ENCODE peak calls at places on chromosome 22, in eight cellular contexts. One of them, this sample, is unnamed.

GRCh38 chr22:31789803-31790202 is 36.0 kb downstream of the DEPDC5 start:
- DNase-seq in stimulated activated CD8-positive, alpha-beta memory T cell treated with anti-CD3 and anti-CD28 coated beads, Interleukin-4, amount 100 ng/mL, for 48 hours: no peak
- DNase-seq in tibial artery: no peak
- DNase-seq in activated gamma-delta T cell treated with anti-CD3 and anti-CD28 coated beads, Interleukin-2, amount 50 U/mL, for 16 hours: no peak
- DNase-seq in activated CD4-positive, alpha-beta T cell treated with anti-CD3 and anti-CD28 coated beads for 24 hours: no peak
- DNase-seq in NCI-H345: no peak
- DNase-seq in HCT116: no peak
- DNase-seq in NCI-H1417: no peak
- DNase-seq in this sample: no peak

GRCh38 chr22:24039046-24039445 is 27.9 kb downstream of the CABIN1 start:
- DNase-seq in stimulated activated CD8-positive, alpha-beta memory T cell treated with anti-CD3 and anti-CD28 coated beads, Interleukin-4, amount 100 ng/mL, for 48 hours: no peak
- DNase-seq in tibial artery: no peak
- DNase-seq in activated gamma-delta T cell treated with anti-CD3 and anti-CD28 coated beads, Interleukin-2, amount 50 U/mL, for 16 hours: no peak
- DNase-seq in activated CD4-positive, alpha-beta T cell treated with anti-CD3 and anti-CD28 coated beads for 24 hours: no peak
- DNase-seq in NCI-H345: no peak
- DNase-seq in HCT116: no peak
- DNase-seq in NCI-H1417: no peak
- DNase-seq in this sample: no peak

GRCh38 chr22:47593911-47594311 is 831.5 kb downstream of the TBC1D22A start:
- DNase-seq in stimulated activated CD8-positive, alpha-beta memory T cell treated with anti-CD3 and anti-CD28 coated beads, Interleukin-4, amount 100 ng/mL, for 48 hours: no peak
- DNase-seq in tibial artery: no peak
- DNase-seq in activated gamma-delta T cell treated with anti-CD3 and anti-CD28 coated beads, Interleukin-2, amount 50 U/mL, for 16 hours: no peak
- DNase-seq in activated CD4-positive, alpha-beta T cell treated with anti-CD3 and anti-CD28 coated beads for 24 hours: no peak
- DNase-seq in NCI-H345: no peak
- DNase-seq in HCT116: no peak
- DNase-seq in NCI-H1417: no peak
- DNase-seq in this sample: no peak

GRCh38 chr22:30212363-30212995 is 34.1 kb downstream of the LIF start:
- DNase-seq in stimulated activated CD8-positive, alpha-beta memory T cell treated with anti-CD3 and anti-CD28 coated beads, Interleukin-4, amount 100 ng/mL, for 48 hours: peak
- DNase-seq in tibial artery: peak
- DNase-seq in activated gamma-delta T cell treated with anti-CD3 and anti-CD28 coated beads, Interleukin-2, amount 50 U/mL, for 16 hours: no peak
- DNase-seq in activated CD4-positive, alpha-beta T cell treated with anti-CD3 and anti-CD28 coated beads for 24 hours: no peak
- DNase-seq in NCI-H345: no peak
- DNase-seq in HCT116: peak
- DNase-seq in NCI-H1417: no peak
- DNase-seq in this sample: peak

GRCh38 chr22:30752771-30753170 is 58.1 kb downstream of the OSBP2 start:
- DNase-seq in stimulated activated CD8-positive, alpha-beta memory T cell treated with anti-CD3 and anti-CD28 coated beads, Interleukin-4, amount 100 ng/mL, for 48 hours: no peak
- DNase-seq in tibial artery: no peak
- DNase-seq in activated gamma-delta T cell treated with anti-CD3 and anti-CD28 coated beads, Interleukin-2, amount 50 U/mL, for 16 hours: no peak
- DNase-seq in activated CD4-positive, alpha-beta T cell treated with anti-CD3 and anti-CD28 coated beads for 24 hours: no peak
- DNase-seq in NCI-H345: no peak
- DNase-seq in HCT116: no peak
- DNase-seq in NCI-H1417: no peak
- DNase-seq in this sample: no peak

GRCh38 chr22:24413271-24413670 is 14.1 kb upstream of the ADORA2A start:
- DNase-seq in stimulated activated CD8-positive, alpha-beta memory T cell treated with anti-CD3 and anti-CD28 coated beads, Interleukin-4, amount 100 ng/mL, for 48 hours: no peak
- DNase-seq in tibial artery: no peak
- DNase-seq in activated gamma-delta T cell treated with anti-CD3 and anti-CD28 coated beads, Interleukin-2, amount 50 U/mL, for 16 hours: no peak
- DNase-seq in activated CD4-positive, alpha-beta T cell treated with anti-CD3 and anti-CD28 coated beads for 24 hours: no peak
- DNase-seq in NCI-H345: no peak
- DNase-seq in HCT116: no peak
- DNase-seq in NCI-H1417: no peak
- DNase-seq in this sample: no peak

GRCh38 chr22:33867118-33867863 is 53.0 kb downstream of the LARGE1 start:
- DNase-seq in stimulated activated CD8-positive, alpha-beta memory T cell treated with anti-CD3 and anti-CD28 coated beads, Interleukin-4, amount 100 ng/mL, for 48 hours: no peak
- DNase-seq in tibial artery: no peak
- DNase-seq in activated gamma-delta T cell treated with anti-CD3 and anti-CD28 coated beads, Interleukin-2, amount 50 U/mL, for 16 hours: no peak
- DNase-seq in activated CD4-positive, alpha-beta T cell treated with anti-CD3 and anti-CD28 coated beads for 24 hours: no peak
- DNase-seq in NCI-H345: no peak
- DNase-seq in HCT116: no peak
- DNase-seq in NCI-H1417: no peak
- DNase-seq in this sample: peak

GRCh38 chr22:43338766-43339345 is 4.3 kb downstream of the SCUBE1 start:
- DNase-seq in stimulated activated CD8-positive, alpha-beta memory T cell treated with anti-CD3 and anti-CD28 coated beads, Interleukin-4, amount 100 ng/mL, for 48 hours: no peak
- DNase-seq in tibial artery: no peak
- DNase-seq in activated gamma-delta T cell treated with anti-CD3 and anti-CD28 coated beads, Interleukin-2, amount 50 U/mL, for 16 hours: no peak
- DNase-seq in activated CD4-positive, alpha-beta T cell treated with anti-CD3 and anti-CD28 coated beads for 24 hours: no peak
- DNase-seq in NCI-H345: no peak
- DNase-seq in HCT116: no peak
- DNase-seq in NCI-H1417: no peak
- DNase-seq in this sample: no peak

GRCh38 chr22:43133401-43133800 is 9.8 kb downstream of the MCAT start:
- DNase-seq in stimulated activated CD8-positive, alpha-beta memory T cell treated with anti-CD3 and anti-CD28 coated beads, Interleukin-4, amount 100 ng/mL, for 48 hours: no peak
- DNase-seq in tibial artery: no peak
- DNase-seq in activated gamma-delta T cell treated with anti-CD3 and anti-CD28 coated beads, Interleukin-2, amount 50 U/mL, for 16 hours: no peak
- DNase-seq in activated CD4-positive, alpha-beta T cell treated with anti-CD3 and anti-CD28 coated beads for 24 hours: no peak
- DNase-seq in NCI-H345: no peak
- DNase-seq in HCT116: no peak
- DNase-seq in NCI-H1417: no peak
- DNase-seq in this sample: no peak

GRCh38 chr22:17119481-17120202 is 1.5 kb downstream of the TMEM121B start:
- DNase-seq in stimulated activated CD8-positive, alpha-beta memory T cell treated with anti-CD3 and anti-CD28 coated beads, Interleukin-4, amount 100 ng/mL, for 48 hours: peak
- DNase-seq in tibial artery: no peak
- DNase-seq in activated gamma-delta T cell treated with anti-CD3 and anti-CD28 coated beads, Interleukin-2, amount 50 U/mL, for 16 hours: no peak
- DNase-seq in activated CD4-positive, alpha-beta T cell treated with anti-CD3 and anti-CD28 coated beads for 24 hours: no peak
- DNase-seq in NCI-H345: no peak
- DNase-seq in HCT116: no peak
- DNase-seq in NCI-H1417: no peak
- DNase-seq in this sample: peak

GRCh38 chr22:42770941-42771647 is 50.4 kb upstream of the A4GALT start:
- DNase-seq in stimulated activated CD8-positive, alpha-beta memory T cell treated with anti-CD3 and anti-CD28 coated beads, Interleukin-4, amount 100 ng/mL, for 48 hours: no peak
- DNase-seq in tibial artery: no peak
- DNase-seq in activated gamma-delta T cell treated with anti-CD3 and anti-CD28 coated beads, Interleukin-2, amount 50 U/mL, for 16 hours: no peak
- DNase-seq in activated CD4-positive, alpha-beta T cell treated with anti-CD3 and anti-CD28 coated beads for 24 hours: no peak
- DNase-seq in NCI-H345: no peak
- DNase-seq in HCT116: no peak
- DNase-seq in NCI-H1417: no peak
- DNase-seq in this sample: no peak

GRCh38 chr22:35818897-35819296 is 101.2 kb downstream of the APOL5 start:
- DNase-seq in stimulated activated CD8-positive, alpha-beta memory T cell treated with anti-CD3 and anti-CD28 coated beads, Interleukin-4, amount 100 ng/mL, for 48 hours: no peak
- DNase-seq in tibial artery: no peak
- DNase-seq in activated gamma-delta T cell treated with anti-CD3 and anti-CD28 coated beads, Interleukin-2, amount 50 U/mL, for 16 hours: no peak
- DNase-seq in activated CD4-positive, alpha-beta T cell treated with anti-CD3 and anti-CD28 coated beads for 24 hours: no peak
- DNase-seq in NCI-H345: no peak
- DNase-seq in HCT116: no peak
- DNase-seq in NCI-H1417: no peak
- DNase-seq in this sample: no peak

GRCh38 chr22:27196483-27196882 is 539.1 kb downstream of the MIAT start:
- DNase-seq in stimulated activated CD8-positive, alpha-beta memory T cell treated with anti-CD3 and anti-CD28 coated beads, Interleukin-4, amount 100 ng/mL, for 48 hours: no peak
- DNase-seq in tibial artery: no peak
- DNase-seq in activated gamma-delta T cell treated with anti-CD3 and anti-CD28 coated beads, Interleukin-2, amount 50 U/mL, for 16 hours: no peak
- DNase-seq in activated CD4-positive, alpha-beta T cell treated with anti-CD3 and anti-CD28 coated beads for 24 hours: no peak
- DNase-seq in NCI-H345: no peak
- DNase-seq in HCT116: no peak
- DNase-seq in NCI-H1417: no peak
- DNase-seq in this sample: no peak

GRCh38 chr22:43099095-43099494 is 9.9 kb upstream of the TTLL1 start:
- DNase-seq in stimulated activated CD8-positive, alpha-beta memory T cell treated with anti-CD3 and anti-CD28 coated beads, Interleukin-4, amount 100 ng/mL, for 48 hours: no peak
- DNase-seq in tibial artery: no peak
- DNase-seq in activated gamma-delta T cell treated with anti-CD3 and anti-CD28 coated beads, Interleukin-2, amount 50 U/mL, for 16 hours: no peak
- DNase-seq in activated CD4-positive, alpha-beta T cell treated with anti-CD3 and anti-CD28 coated beads for 24 hours: no peak
- DNase-seq in NCI-H345: no peak
- DNase-seq in HCT116: no peak
- DNase-seq in NCI-H1417: no peak
- DNase-seq in this sample: no peak

GRCh38 chr22:44813416-44813815 is 61.0 kb downstream of the ARHGAP8 start:
- DNase-seq in stimulated activated CD8-positive, alpha-beta memory T cell treated with anti-CD3 and anti-CD28 coated beads, Interleukin-4, amount 100 ng/mL, for 48 hours: no peak
- DNase-seq in tibial artery: no peak
- DNase-seq in activated gamma-delta T cell treated with anti-CD3 and anti-CD28 coated beads, Interleukin-2, amount 50 U/mL, for 16 hours: no peak
- DNase-seq in activated CD4-positive, alpha-beta T cell treated with anti-CD3 and anti-CD28 coated beads for 24 hours: no peak
- DNase-seq in NCI-H345: no peak
- DNase-seq in HCT116: no peak
- DNase-seq in NCI-H1417: no peak
- DNase-seq in this sample: no peak

GRCh38 chr22:41641854-41642253 is 20.8 kb downstream of the XRCC6 start:
- DNase-seq in stimulated activated CD8-positive, alpha-beta memory T cell treated with anti-CD3 and anti-CD28 coated beads, Interleukin-4, amount 100 ng/mL, for 48 hours: no peak
- DNase-seq in tibial artery: peak
- DNase-seq in activated gamma-delta T cell treated with anti-CD3 and anti-CD28 coated beads, Interleukin-2, amount 50 U/mL, for 16 hours: no peak
- DNase-seq in activated CD4-positive, alpha-beta T cell treated with anti-CD3 and anti-CD28 coated beads for 24 hours: no peak
- DNase-seq in NCI-H345: no peak
- DNase-seq in HCT116: no peak
- DNase-seq in NCI-H1417: no peak
- DNase-seq in this sample: no peak

GRCh38 chr22:30208631-30209603 is 37.6 kb downstream of the LIF start:
- DNase-seq in stimulated activated CD8-positive, alpha-beta memory T cell treated with anti-CD3 and anti-CD28 coated beads, Interleukin-4, amount 100 ng/mL, for 48 hours: no peak
- DNase-seq in tibial artery: peak
- DNase-seq in activated gamma-delta T cell treated with anti-CD3 and anti-CD28 coated beads, Interleukin-2, amount 50 U/mL, for 16 hours: no peak
- DNase-seq in activated CD4-positive, alpha-beta T cell treated with anti-CD3 and anti-CD28 coated beads for 24 hours: no peak
- DNase-seq in NCI-H345: no peak
- DNase-seq in HCT116: no peak
- DNase-seq in NCI-H1417: no peak
- DNase-seq in this sample: peak

GRCh38 chr22:43384863-43385262 is 27.0 kb upstream of the MPPED1 start:
- DNase-seq in stimulated activated CD8-positive, alpha-beta memory T cell treated with anti-CD3 and anti-CD28 coated beads, Interleukin-4, amount 100 ng/mL, for 48 hours: no peak
- DNase-seq in tibial artery: no peak
- DNase-seq in activated gamma-delta T cell treated with anti-CD3 and anti-CD28 coated beads, Interleukin-2, amount 50 U/mL, for 16 hours: no peak
- DNase-seq in activated CD4-positive, alpha-beta T cell treated with anti-CD3 and anti-CD28 coated beads for 24 hours: no peak
- DNase-seq in NCI-H345: no peak
- DNase-seq in HCT116: no peak
- DNase-seq in NCI-H1417: no peak
- DNase-seq in this sample: no peak

GRCh38 chr22:22955276-22955798 is 67.7 kb downstream of the IGLL5 start:
- DNase-seq in stimulated activated CD8-positive, alpha-beta memory T cell treated with anti-CD3 and anti-CD28 coated beads, Interleukin-4, amount 100 ng/mL, for 48 hours: no peak
- DNase-seq in tibial artery: no peak
- DNase-seq in activated gamma-delta T cell treated with anti-CD3 and anti-CD28 coated beads, Interleukin-2, amount 50 U/mL, for 16 hours: no peak
- DNase-seq in activated CD4-positive, alpha-beta T cell treated with anti-CD3 and anti-CD28 coated beads for 24 hours: no peak
- DNase-seq in NCI-H345: no peak
- DNase-seq in HCT116: no peak
- DNase-seq in NCI-H1417: no peak
- DNase-seq in this sample: no peak

GRCh38 chr22:45470871-45471270 is 31.8 kb upstream of the FBLN1 start:
- DNase-seq in stimulated activated CD8-positive, alpha-beta memory T cell treated with anti-CD3 and anti-CD28 coated beads, Interleukin-4, amount 100 ng/mL, for 48 hours: no peak
- DNase-seq in tibial artery: peak
- DNase-seq in activated gamma-delta T cell treated with anti-CD3 and anti-CD28 coated beads, Interleukin-2, amount 50 U/mL, for 16 hours: no peak
- DNase-seq in activated CD4-positive, alpha-beta T cell treated with anti-CD3 and anti-CD28 coated beads for 24 hours: no peak
- DNase-seq in NCI-H345: no peak
- DNase-seq in HCT116: no peak
- DNase-seq in NCI-H1417: no peak
- DNase-seq in this sample: no peak

GRCh38 chr22:43236401-43237166 is 49.6 kb upstream of the TTLL12 start:
- DNase-seq in stimulated activated CD8-positive, alpha-beta memory T cell treated with anti-CD3 and anti-CD28 coated beads, Interleukin-4, amount 100 ng/mL, for 48 hours: no peak
- DNase-seq in tibial artery: no peak
- DNase-seq in activated gamma-delta T cell treated with anti-CD3 and anti-CD28 coated beads, Interleukin-2, amount 50 U/mL, for 16 hours: no peak
- DNase-seq in activated CD4-positive, alpha-beta T cell treated with anti-CD3 and anti-CD28 coated beads for 24 hours: no peak
- DNase-seq in NCI-H345: no peak
- DNase-seq in HCT116: no peak
- DNase-seq in NCI-H1417: no peak
- DNase-seq in this sample: no peak

GRCh38 chr22:31348766-31349165 is 2.6 kb upstream of the PATZ1 start:
- DNase-seq in stimulated activated CD8-positive, alpha-beta memory T cell treated with anti-CD3 and anti-CD28 coated beads, Interleukin-4, amount 100 ng/mL, for 48 hours: no peak
- DNase-seq in tibial artery: no peak
- DNase-seq in activated gamma-delta T cell treated with anti-CD3 and anti-CD28 coated beads, Interleukin-2, amount 50 U/mL, for 16 hours: no peak
- DNase-seq in activated CD4-positive, alpha-beta T cell treated with anti-CD3 and anti-CD28 coated beads for 24 hours: no peak
- DNase-seq in NCI-H345: no peak
- DNase-seq in HCT116: no peak
- DNase-seq in NCI-H1417: no peak
- DNase-seq in this sample: no peak

GRCh38 chr22:47918936-47919505 is 1156.6 kb downstream of the TBC1D22A start:
- DNase-seq in stimulated activated CD8-positive, alpha-beta memory T cell treated with anti-CD3 and anti-CD28 coated beads, Interleukin-4, amount 100 ng/mL, for 48 hours: no peak
- DNase-seq in tibial artery: no peak
- DNase-seq in activated gamma-delta T cell treated with anti-CD3 and anti-CD28 coated beads, Interleukin-2, amount 50 U/mL, for 16 hours: no peak
- DNase-seq in activated CD4-positive, alpha-beta T cell treated with anti-CD3 and anti-CD28 coated beads for 24 hours: no peak
- DNase-seq in NCI-H345: no peak
- DNase-seq in HCT116: no peak
- DNase-seq in NCI-H1417: no peak
- DNase-seq in this sample: no peak

GRCh38 chr22:46119729-46120419 is 30.5 kb upstream of the PPARA start:
- DNase-seq in stimulated activated CD8-positive, alpha-beta memory T cell treated with anti-CD3 and anti-CD28 coated beads, Interleukin-4, amount 100 ng/mL, for 48 hours: no peak
- DNase-seq in tibial artery: no peak
- DNase-seq in activated gamma-delta T cell treated with anti-CD3 and anti-CD28 coated beads, Interleukin-2, amount 50 U/mL, for 16 hours: no peak
- DNase-seq in activated CD4-positive, alpha-beta T cell treated with anti-CD3 and anti-CD28 coated beads for 24 hours: no peak
- DNase-seq in NCI-H345: no peak
- DNase-seq in HCT116: no peak
- DNase-seq in NCI-H1417: no peak
- DNase-seq in this sample: no peak

GRCh38 chr22:24153353-24153752 is 27.9 kb upstream of the SUSD2 start:
- DNase-seq in stimulated activated CD8-positive, alpha-beta memory T cell treated with anti-CD3 and anti-CD28 coated beads, Interleukin-4, amount 100 ng/mL, for 48 hours: no peak
- DNase-seq in tibial artery: no peak
- DNase-seq in activated gamma-delta T cell treated with anti-CD3 and anti-CD28 coated beads, Interleukin-2, amount 50 U/mL, for 16 hours: no peak
- DNase-seq in activated CD4-positive, alpha-beta T cell treated with anti-CD3 and anti-CD28 coated beads for 24 hours: no peak
- DNase-seq in NCI-H345: no peak
- DNase-seq in HCT116: no peak
- DNase-seq in NCI-H1417: no peak
- DNase-seq in this sample: peak

GRCh38 chr22:47623740-47624103 is 861.3 kb downstream of the TBC1D22A start:
- DNase-seq in stimulated activated CD8-positive, alpha-beta memory T cell treated with anti-CD3 and anti-CD28 coated beads, Interleukin-4, amount 100 ng/mL, for 48 hours: no peak
- DNase-seq in tibial artery: peak
- DNase-seq in activated gamma-delta T cell treated with anti-CD3 and anti-CD28 coated beads, Interleukin-2, amount 50 U/mL, for 16 hours: no peak
- DNase-seq in activated CD4-positive, alpha-beta T cell treated with anti-CD3 and anti-CD28 coated beads for 24 hours: no peak
- DNase-seq in NCI-H345: peak
- DNase-seq in HCT116: no peak
- DNase-seq in NCI-H1417: no peak
- DNase-seq in this sample: no peak

GRCh38 chr22:23884133-23884532 is 10.1 kb upstream of the MIF start:
- DNase-seq in stimulated activated CD8-positive, alpha-beta memory T cell treated with anti-CD3 and anti-CD28 coated beads, Interleukin-4, amount 100 ng/mL, for 48 hours: no peak
- DNase-seq in tibial artery: no peak
- DNase-seq in activated gamma-delta T cell treated with anti-CD3 and anti-CD28 coated beads, Interleukin-2, amount 50 U/mL, for 16 hours: no peak
- DNase-seq in activated CD4-positive, alpha-beta T cell treated with anti-CD3 and anti-CD28 coated beads for 24 hours: no peak
- DNase-seq in NCI-H345: no peak
- DNase-seq in HCT116: no peak
- DNase-seq in NCI-H1417: no peak
- DNase-seq in this sample: no peak

GRCh38 chr22:46665151-46665695 is 45.0 kb downstream of the GRAMD4 start:
- DNase-seq in stimulated activated CD8-positive, alpha-beta memory T cell treated with anti-CD3 and anti-CD28 coated beads, Interleukin-4, amount 100 ng/mL, for 48 hours: no peak
- DNase-seq in tibial artery: no peak
- DNase-seq in activated gamma-delta T cell treated with anti-CD3 and anti-CD28 coated beads, Interleukin-2, amount 50 U/mL, for 16 hours: no peak
- DNase-seq in activated CD4-positive, alpha-beta T cell treated with anti-CD3 and anti-CD28 coated beads for 24 hours: no peak
- DNase-seq in NCI-H345: no peak
- DNase-seq in HCT116: no peak
- DNase-seq in NCI-H1417: no peak
- DNase-seq in this sample: no peak

GRCh38 chr22:23110922-23111527 is 30.8 kb downstream of the RSPH14 start:
- DNase-seq in stimulated activated CD8-positive, alpha-beta memory T cell treated with anti-CD3 and anti-CD28 coated beads, Interleukin-4, amount 100 ng/mL, for 48 hours: no peak
- DNase-seq in tibial artery: no peak
- DNase-seq in activated gamma-delta T cell treated with anti-CD3 and anti-CD28 coated beads, Interleukin-2, amount 50 U/mL, for 16 hours: no peak
- DNase-seq in activated CD4-positive, alpha-beta T cell treated with anti-CD3 and anti-CD28 coated beads for 24 hours: no peak
- DNase-seq in NCI-H345: peak
- DNase-seq in HCT116: no peak
- DNase-seq in NCI-H1417: peak
- DNase-seq in this sample: no peak

GRCh38 chr22:18031670-18032454 is 7.5 kb upstream of the MICAL3 start:
- DNase-seq in stimulated activated CD8-positive, alpha-beta memory T cell treated with anti-CD3 and anti-CD28 coated beads, Interleukin-4, amount 100 ng/mL, for 48 hours: no peak
- DNase-seq in tibial artery: peak
- DNase-seq in activated gamma-delta T cell treated with anti-CD3 and anti-CD28 coated beads, Interleukin-2, amount 50 U/mL, for 16 hours: no peak
- DNase-seq in activated CD4-positive, alpha-beta T cell treated with anti-CD3 and anti-CD28 coated beads for 24 hours: no peak
- DNase-seq in NCI-H345: peak
- DNase-seq in HCT116: peak
- DNase-seq in NCI-H1417: no peak
- DNase-seq in this sample: no peak

GRCh38 chr22:46275455-46276129 is 7.8 kb downstream of the TTC38 start:
- DNase-seq in stimulated activated CD8-positive, alpha-beta memory T cell treated with anti-CD3 and anti-CD28 coated beads, Interleukin-4, amount 100 ng/mL, for 48 hours: no peak
- DNase-seq in tibial artery: peak
- DNase-seq in activated gamma-delta T cell treated with anti-CD3 and anti-CD28 coated beads, Interleukin-2, amount 50 U/mL, for 16 hours: no peak
- DNase-seq in activated CD4-positive, alpha-beta T cell treated with anti-CD3 and anti-CD28 coated beads for 24 hours: no peak
- DNase-seq in NCI-H345: no peak
- DNase-seq in HCT116: no peak
- DNase-seq in NCI-H1417: no peak
- DNase-seq in this sample: peak

GRCh38 chr22:32106930-32107329 is 52.2 kb downstream of the C22orf42 start:
- DNase-seq in stimulated activated CD8-positive, alpha-beta memory T cell treated with anti-CD3 and anti-CD28 coated beads, Interleukin-4, amount 100 ng/mL, for 48 hours: peak
- DNase-seq in tibial artery: no peak
- DNase-seq in activated gamma-delta T cell treated with anti-CD3 and anti-CD28 coated beads, Interleukin-2, amount 50 U/mL, for 16 hours: no peak
- DNase-seq in activated CD4-positive, alpha-beta T cell treated with anti-CD3 and anti-CD28 coated beads for 24 hours: no peak
- DNase-seq in NCI-H345: no peak
- DNase-seq in HCT116: no peak
- DNase-seq in NCI-H1417: no peak
- DNase-seq in this sample: no peak

GRCh38 chr22:30857791-30858190 is 110.8 kb downstream of the MORC2 start:
- DNase-seq in stimulated activated CD8-positive, alpha-beta memory T cell treated with anti-CD3 and anti-CD28 coated beads, Interleukin-4, amount 100 ng/mL, for 48 hours: no peak
- DNase-seq in tibial artery: no peak
- DNase-seq in activated gamma-delta T cell treated with anti-CD3 and anti-CD28 coated beads, Interleukin-2, amount 50 U/mL, for 16 hours: no peak
- DNase-seq in activated CD4-positive, alpha-beta T cell treated with anti-CD3 and anti-CD28 coated beads for 24 hours: no peak
- DNase-seq in NCI-H345: no peak
- DNase-seq in HCT116: no peak
- DNase-seq in NCI-H1417: no peak
- DNase-seq in this sample: no peak

GRCh38 chr22:20728523-20729190 is 45.3 kb upstream of the SERPIND1 start:
- DNase-seq in stimulated activated CD8-positive, alpha-beta memory T cell treated with anti-CD3 and anti-CD28 coated beads, Interleukin-4, amount 100 ng/mL, for 48 hours: no peak
- DNase-seq in tibial artery: no peak
- DNase-seq in activated gamma-delta T cell treated with anti-CD3 and anti-CD28 coated beads, Interleukin-2, amount 50 U/mL, for 16 hours: no peak
- DNase-seq in activated CD4-positive, alpha-beta T cell treated with anti-CD3 and anti-CD28 coated beads for 24 hours: no peak
- DNase-seq in NCI-H345: no peak
- DNase-seq in HCT116: no peak
- DNase-seq in NCI-H1417: no peak
- DNase-seq in this sample: no peak